ENCODE peak calls at places on chromosome X, in four cellular contexts. One of them, this sample, is unnamed.

GRCh38 chrX:23901065-23901464 is 6.7 kb downstream of the APOO start:
- DNase-seq in A549: peak; percentile 68
- DNase-seq in progenitor cell of endocrine pancreas: no peak
- DNase-seq in CD14-positive monocyte: peak; percentile 65
- DNase-seq in this sample: no peak

GRCh38 chrX:70201732-70202131 is 24.4 kb downstream of the DGAT2L6 start:
- DNase-seq in A549: no peak
- DNase-seq in progenitor cell of endocrine pancreas: no peak
- DNase-seq in CD14-positive monocyte: no peak
- DNase-seq in this sample: no peak

GRCh38 chrX:113929004-113929403 is 654.9 kb upstream of the HTR2C start:
- DNase-seq in A549: peak; percentile 3
- DNase-seq in progenitor cell of endocrine pancreas: peak; percentile 38
- DNase-seq in CD14-positive monocyte: no peak
- DNase-seq in this sample: no peak

GRCh38 chrX:12890467-12890866 is 16.0 kb upstream of the TLR8 start:
- DNase-seq in A549: no peak
- DNase-seq in progenitor cell of endocrine pancreas: no peak
- DNase-seq in CD14-positive monocyte: no peak
- DNase-seq in this sample: no peak

GRCh38 chrX:10549280-10549679 is 71.1 kb downstream of the MID1 start:
- DNase-seq in A549: no peak
- DNase-seq in progenitor cell of endocrine pancreas: no peak
- DNase-seq in CD14-positive monocyte: no peak
- DNase-seq in this sample: no peak

GRCh38 chrX:150223176-150224015 is 139.7 kb upstream of the MAMLD1 start:
- DNase-seq in A549: no peak
- DNase-seq in progenitor cell of endocrine pancreas: no peak
- DNase-seq in CD14-positive monocyte: no peak
- DNase-seq in this sample: no peak

GRCh38 chrX:19514791-19515614 is at the start of gene MAP3K15:
- DNase-seq in A549: peak; percentile 66
- DNase-seq in progenitor cell of endocrine pancreas: peak; percentile 24
- DNase-seq in CD14-positive monocyte: no peak
- DNase-seq in this sample: peak; percentile 13

GRCh38 chrX:29233592-29234179 is 646.4 kb downstream of the IL1RAPL1 start:
- DNase-seq in A549: no peak
- DNase-seq in progenitor cell of endocrine pancreas: no peak
- DNase-seq in CD14-positive monocyte: no peak
- DNase-seq in this sample: no peak

GRCh38 chrX:135185795-135186443 is 14.7 kb upstream of the CT55 start:
- DNase-seq in A549: peak; percentile 34
- DNase-seq in progenitor cell of endocrine pancreas: no peak
- DNase-seq in CD14-positive monocyte: no peak
- DNase-seq in this sample: no peak

GRCh38 chrX:56232221-56233082 is at the start of gene KLF8:
- DNase-seq in A549: no peak
- DNase-seq in progenitor cell of endocrine pancreas: no peak
- DNase-seq in CD14-positive monocyte: no peak
- DNase-seq in this sample: peak; percentile 25

GRCh38 chrX:55490974-55491373 is 1.3 kb upstream of the USP51 start:
- DNase-seq in A549: no peak
- DNase-seq in progenitor cell of endocrine pancreas: no peak
- DNase-seq in CD14-positive monocyte: no peak
- DNase-seq in this sample: no peak

GRCh38 chrX:56963377-56963776 is 32.0 kb downstream of the SPIN3 start:
- DNase-seq in A549: no peak
- DNase-seq in progenitor cell of endocrine pancreas: no peak
- DNase-seq in CD14-positive monocyte: no peak
- DNase-seq in this sample: no peak

GRCh38 chrX:13334491-13334890 is 14.6 kb upstream of the ATXN3L start:
- DNase-seq in A549: no peak
- DNase-seq in progenitor cell of endocrine pancreas: no peak
- DNase-seq in CD14-positive monocyte: no peak
- DNase-seq in this sample: no peak

GRCh38 chrX:63744850-63745249 is 40.2 kb downstream of the ARHGEF9 start:
- DNase-seq in A549: no peak
- DNase-seq in progenitor cell of endocrine pancreas: no peak
- DNase-seq in CD14-positive monocyte: no peak
- DNase-seq in this sample: no peak

GRCh38 chrX:71100581-71101505 is 5.2 kb downstream of the FOXO4 start:
- DNase-seq in A549: no peak
- DNase-seq in progenitor cell of endocrine pancreas: no peak
- DNase-seq in CD14-positive monocyte: no peak
- DNase-seq in this sample: no peak

GRCh38 chrX:110310000-110310790 is 7.7 kb downstream of the AMMECR1 start:
- DNase-seq in A549: no peak
- DNase-seq in progenitor cell of endocrine pancreas: no peak
- DNase-seq in CD14-positive monocyte: no peak
- DNase-seq in this sample: no peak

GRCh38 chrX:13223868-13224555 is 95.8 kb downstream of the ATXN3L start:
- DNase-seq in A549: peak; percentile 64
- DNase-seq in progenitor cell of endocrine pancreas: no peak
- DNase-seq in CD14-positive monocyte: no peak
- DNase-seq in this sample: no peak

GRCh38 chrX:149039057-149039456 is 466.0 kb downstream of the IDS start:
- DNase-seq in A549: no peak
- DNase-seq in progenitor cell of endocrine pancreas: no peak
- DNase-seq in CD14-positive monocyte: no peak
- DNase-seq in this sample: no peak

GRCh38 chrX:72041901-72042859 is 89.5 kb downstream of the RTL5 start:
- DNase-seq in A549: no peak
- DNase-seq in progenitor cell of endocrine pancreas: no peak
- DNase-seq in CD14-positive monocyte: no peak
- DNase-seq in this sample: no peak

GRCh38 chrX:132887569-132887968 is 70.9 kb downstream of the HS6ST2 start:
- DNase-seq in A549: no peak
- DNase-seq in progenitor cell of endocrine pancreas: no peak
- DNase-seq in CD14-positive monocyte: no peak
- DNase-seq in this sample: no peak

GRCh38 chrX:42119076-42119475 is 195.7 kb upstream of the CASK start:
- DNase-seq in A549: peak; percentile 25
- DNase-seq in progenitor cell of endocrine pancreas: no peak
- DNase-seq in CD14-positive monocyte: no peak
- DNase-seq in this sample: no peak

DNA sequence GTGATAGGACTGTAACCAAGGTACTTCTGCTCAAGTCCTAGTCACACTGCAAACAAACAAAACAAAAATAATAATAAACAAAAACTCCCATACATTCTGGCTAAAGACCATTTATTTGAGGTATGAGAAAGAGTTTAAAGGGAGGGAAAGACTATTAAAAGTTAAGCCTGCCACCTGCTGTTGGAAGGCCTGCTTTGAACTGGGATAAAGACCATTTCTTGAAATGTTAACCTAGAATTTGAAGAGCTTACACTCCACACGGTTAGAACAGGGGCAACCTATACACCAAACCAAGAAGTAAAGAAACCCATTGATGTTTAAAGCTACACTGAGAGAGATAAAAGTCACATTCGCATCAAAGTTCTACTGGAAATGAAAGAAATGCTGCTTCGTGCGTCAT is 548.7 kb upstream of the DIPK2B start:
- DNase-seq in A549: no peak
- DNase-seq in progenitor cell of endocrine pancreas: no peak
- DNase-seq in CD14-positive monocyte: no peak
- DNase-seq in this sample: no peak
- TF ChIP-seq CTCF in A549: peak; percentile 33
- TF ChIP-seq CTCF in progenitor cell of endocrine pancreas: peak; percentile 12
- TF ChIP-seq CTCF in CD14-positive monocyte: no peak
- TF ChIP-seq CTCF in this sample: no peak

DNA sequence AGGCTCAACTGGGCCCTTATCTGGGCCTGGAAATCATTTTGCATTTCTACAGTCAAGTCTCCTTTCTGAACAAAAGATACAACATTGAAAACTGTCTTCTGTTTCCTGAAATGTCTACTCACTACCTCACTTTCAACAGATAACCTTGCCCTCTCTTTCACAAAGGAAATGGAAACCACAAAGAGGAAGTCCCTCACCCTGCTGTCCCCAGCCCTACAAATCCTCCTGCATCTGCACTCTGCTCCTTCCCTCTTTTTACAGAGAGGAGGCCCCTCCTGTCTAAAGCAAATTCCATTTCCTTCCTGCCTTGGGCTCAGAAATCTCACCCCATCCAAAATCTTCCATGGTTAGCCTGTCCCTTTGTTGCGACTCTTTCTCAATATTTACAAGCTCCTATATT is 24.8 kb upstream of the CYBB start:
- DNase-seq in A549: no peak
- DNase-seq in progenitor cell of endocrine pancreas: no peak
- DNase-seq in CD14-positive monocyte: peak; percentile 61
- DNase-seq in this sample: no peak
- TF ChIP-seq CTCF in A549: no peak
- TF ChIP-seq CTCF in progenitor cell of endocrine pancreas: no peak
- TF ChIP-seq CTCF in CD14-positive monocyte: no peak
- TF ChIP-seq CTCF in this sample: no peak

GRCh38 chrX:18076434-18076833 is 144.3 kb downstream of the BEND2 start:
- DNase-seq in A549: no peak
- DNase-seq in progenitor cell of endocrine pancreas: no peak
- DNase-seq in CD14-positive monocyte: no peak
- DNase-seq in this sample: no peak
- TF ChIP-seq CTCF in A549: no peak
- TF ChIP-seq CTCF in progenitor cell of endocrine pancreas: no peak
- TF ChIP-seq CTCF in CD14-positive monocyte: no peak
- TF ChIP-seq CTCF in this sample: no peak

GRCh38 chrX:3939967-3940610 is 226.6 kb upstream of the PRKX start:
- DNase-seq in A549: no peak
- DNase-seq in progenitor cell of endocrine pancreas: no peak
- DNase-seq in CD14-positive monocyte: no peak
- DNase-seq in this sample: no peak
- TF ChIP-seq CTCF in A549: peak; percentile 56
- TF ChIP-seq CTCF in progenitor cell of endocrine pancreas: peak; percentile 74
- TF ChIP-seq CTCF in CD14-positive monocyte: no peak
- TF ChIP-seq CTCF in this sample: no peak

GRCh38 chrX:115362334-115363095 is 73.0 kb downstream of the LUZP4 start:
- DNase-seq in A549: no peak
- DNase-seq in progenitor cell of endocrine pancreas: no peak
- DNase-seq in CD14-positive monocyte: no peak
- DNase-seq in this sample: no peak
- TF ChIP-seq CTCF in A549: no peak
- TF ChIP-seq CTCF in progenitor cell of endocrine pancreas: peak; percentile 37
- TF ChIP-seq CTCF in CD14-positive monocyte: no peak
- TF ChIP-seq CTCF in this sample: no peak

DNA sequence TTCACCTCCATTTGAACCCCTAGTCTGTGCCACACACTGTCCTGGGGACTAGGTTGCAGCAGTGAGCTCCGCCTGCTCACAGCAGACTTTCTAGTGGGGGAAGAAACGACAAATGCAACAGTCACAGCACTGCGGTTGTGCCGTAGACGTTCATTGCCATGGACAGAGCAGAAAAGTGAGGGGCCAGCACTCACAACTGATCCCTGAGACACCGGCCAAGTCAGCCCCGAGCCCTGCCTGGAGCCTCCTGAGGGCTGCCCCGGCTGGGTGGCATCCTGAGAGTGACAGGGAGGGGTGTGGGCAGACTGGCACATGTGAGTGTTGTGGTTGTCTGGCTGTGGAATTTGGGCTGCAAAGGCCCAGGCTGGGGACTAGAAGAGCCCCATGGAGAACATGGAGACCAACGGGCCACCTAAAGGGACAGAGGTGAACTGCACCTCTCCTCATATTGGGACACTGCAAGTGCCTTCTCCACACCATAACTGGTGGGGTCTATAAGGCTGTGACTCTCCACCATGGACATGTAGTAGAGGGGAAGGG is 4.6 kb downstream of the DUSP9 start:
- DNase-seq in A549: peak; percentile 44
- DNase-seq in progenitor cell of endocrine pancreas: no peak
- DNase-seq in CD14-positive monocyte: no peak
- DNase-seq in this sample: no peak
- TF ChIP-seq CTCF in A549: no peak
- TF ChIP-seq CTCF in progenitor cell of endocrine pancreas: peak; percentile 42
- TF ChIP-seq CTCF in CD14-positive monocyte: peak; percentile 16
- TF ChIP-seq CTCF in this sample: no peak

GRCh38 chrX:64894454-64895038 is 81.7 kb downstream of the ZC4H2 start:
- DNase-seq in A549: no peak
- DNase-seq in progenitor cell of endocrine pancreas: peak; percentile 14
- DNase-seq in CD14-positive monocyte: no peak
- DNase-seq in this sample: no peak
- TF ChIP-seq CTCF in A549: no peak
- TF ChIP-seq CTCF in progenitor cell of endocrine pancreas: peak; percentile 65
- TF ChIP-seq CTCF in CD14-positive monocyte: no peak
- TF ChIP-seq CTCF in this sample: no peak

GRCh38 chrX:1215123-1215823 is 2.8 kb upstream of the CRLF2 start:
- DNase-seq in A549: no peak
- DNase-seq in progenitor cell of endocrine pancreas: no peak
- DNase-seq in CD14-positive monocyte: peak; percentile 79
- DNase-seq in this sample: no peak
- TF ChIP-seq CTCF in A549: no peak
- TF ChIP-seq CTCF in progenitor cell of endocrine pancreas: no peak
- TF ChIP-seq CTCF in CD14-positive monocyte: no peak
- TF ChIP-seq CTCF in this sample: no peak

GRCh38 chrX:107629533-107629909 is 1.2 kb downstream of the PRPS1 start:
- DNase-seq in A549: peak; percentile 51
- DNase-seq in progenitor cell of endocrine pancreas: no peak
- DNase-seq in CD14-positive monocyte: no peak
- DNase-seq in this sample: no peak
- TF ChIP-seq CTCF in A549: peak; percentile 32
- TF ChIP-seq CTCF in progenitor cell of endocrine pancreas: no peak
- TF ChIP-seq CTCF in CD14-positive monocyte: no peak
- TF ChIP-seq CTCF in this sample: no peak